ENCODE peak calls at places on chromosomes 12 and 14, in five cellular contexts. R is prostate gland, E is breast epithelium, D is A549, L is transverse colon. J is an unnamed sample.

GRCh38 chr12:111438501-111438900 is 32.8 kb downstream of the SH2B3 start:
- DNase-seq in D (no peak), R (no peak), L (peak; percentile 63), E (no peak), J (no peak)

GRCh38 chr14:90649096-90649495 is 167.1 kb downstream of the TTC7B start:
- DNase-seq in E (no peak), L (no peak), R (no peak), D (no peak), J (no peak)

GRCh38 chr12:459430-460258 is at the start of gene B4GALNT3:
- DNase-seq in R (peak; percentile 54), E (peak; percentile 37), L (peak; percentile 70), D (peak; percentile 32), J (peak; percentile 47)

GRCh38 chr12:46360908-46361666 is 11.5 kb downstream of the SLC38A2 start:
- DNase-seq in E (no peak), D (no peak), L (no peak), R (no peak), J (no peak)

GRCh38 chr14:29419736-29420135 is 507.9 kb downstream of the PRKD1 start:
- DNase-seq in E (no peak), D (no peak), R (no peak), L (no peak), J (no peak)

GRCh38 chr12:124904306-124905098 is 9.9 kb downstream of the UBC start:
- DNase-seq in E (peak; percentile 82), R (peak; percentile 75), D (peak; percentile 94), L (peak; percentile 86), J (peak; percentile 87)

GRCh38 chr12:50218386-50218785 is 51.2 kb upstream of the CERS5 start:
- DNase-seq in E (no peak), L (no peak), D (peak; percentile 82), R (no peak), J (no peak)

GRCh38 chr12:127342861-127343260 is 924.1 kb upstream of the TMEM132C start:
- DNase-seq in E (no peak), L (no peak), D (no peak), R (no peak), J (no peak)

GRCh38 chr14:105492051-105492965 is 1.3 kb downstream of the TEDC1 start:
- DNase-seq in R (no peak), D (peak; percentile 20), E (peak; percentile 40), L (no peak), J (peak; percentile 96)

GRCh38 chr12:46332260-46332659 is 40.3 kb downstream of the SLC38A2 start:
- DNase-seq in D (peak; percentile 25), R (no peak), E (no peak), L (no peak), J (no peak)

DNA sequence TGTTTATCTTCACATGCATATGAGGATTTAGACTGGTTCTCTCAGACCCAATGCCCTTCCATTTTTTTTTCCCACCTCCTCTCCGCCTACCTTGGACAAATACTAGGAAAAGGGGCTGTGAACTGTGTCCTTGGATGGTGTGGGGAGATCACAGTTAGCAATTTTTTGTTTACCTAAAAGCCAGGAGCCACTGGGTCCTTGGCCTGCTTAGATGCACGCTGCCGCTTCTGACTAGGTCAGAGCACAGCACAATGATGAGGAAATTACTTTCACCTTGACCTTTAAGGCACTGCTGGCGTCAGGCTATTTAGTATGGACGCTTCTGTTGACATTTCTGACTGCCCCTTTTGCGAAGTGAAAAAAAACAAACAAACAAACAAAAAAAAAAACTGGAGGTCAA is 1.9 kb downstream of the CCDC38 start:
- DNase-seq in L (no peak), D (no peak), R (no peak), E (no peak), J (peak; percentile 87)
- H3K27ac ChIP-seq in L (no peak overlapping the region), D (no peak overlapping the region), R (no peak overlapping the region), E (no peak overlapping the region), J (peak overlapping the region; percentile 100)

GRCh38 chr14:69956970-69957369 is 77.8 kb downstream of the SMOC1 start:
- DNase-seq in D (no peak), L (no peak), E (no peak), R (no peak), J (no peak)

GRCh38 chr14:69955855-69956567 is 76.8 kb downstream of the SMOC1 start:
- DNase-seq in E (no peak), L (no peak), D (no peak), R (no peak), J (no peak)

GRCh38 chr14:69951263-69951662 is 72.0 kb downstream of the SMOC1 start:
- DNase-seq in E (no peak), D (no peak), L (no peak), R (no peak), J (no peak)

GRCh38 chr14:69951935-69952334 is 72.7 kb downstream of the SMOC1 start:
- DNase-seq in E (no peak), R (no peak), L (no peak), D (no peak), J (no peak)

DNA sequence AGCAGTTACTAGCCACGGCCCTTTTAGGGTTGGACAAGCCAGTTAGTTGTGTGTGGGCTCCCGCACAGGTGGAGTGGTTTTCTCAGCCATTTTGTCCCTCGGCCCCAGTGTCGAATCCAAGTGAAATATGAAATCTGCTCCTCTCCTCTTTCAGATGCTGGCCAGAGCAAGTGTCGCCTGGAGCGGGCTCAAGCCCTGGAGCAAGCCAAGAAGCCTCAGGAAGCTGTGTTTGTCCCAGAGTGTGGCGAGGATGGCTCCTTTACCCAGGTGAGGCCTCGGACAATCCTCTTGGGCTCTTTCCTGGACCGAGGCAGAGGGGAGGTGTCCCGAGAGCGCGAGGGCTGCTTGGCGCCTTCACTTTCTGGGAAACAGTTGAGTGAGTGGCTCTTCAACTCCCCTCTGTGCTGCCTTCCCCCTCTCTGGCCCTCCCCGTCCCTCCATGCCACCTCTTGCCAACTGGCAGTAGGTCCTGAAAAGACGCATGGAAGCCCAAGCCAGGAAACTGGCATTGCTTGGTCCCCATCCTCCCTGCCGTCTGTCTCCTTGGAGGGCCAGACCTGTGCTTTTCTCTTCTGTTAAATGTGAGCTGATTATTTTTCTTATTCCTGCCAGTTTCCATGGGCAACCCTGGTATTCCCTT is 74.2 kb downstream of the SMOC1 start:
- DNase-seq in L (no peak), R (no peak), D (no peak), E (no peak), J (no peak)
- TF ChIP-seq POLR2A in L (no peak), R (no peak), D (no peak), E (no peak), J (no peak)

DNA sequence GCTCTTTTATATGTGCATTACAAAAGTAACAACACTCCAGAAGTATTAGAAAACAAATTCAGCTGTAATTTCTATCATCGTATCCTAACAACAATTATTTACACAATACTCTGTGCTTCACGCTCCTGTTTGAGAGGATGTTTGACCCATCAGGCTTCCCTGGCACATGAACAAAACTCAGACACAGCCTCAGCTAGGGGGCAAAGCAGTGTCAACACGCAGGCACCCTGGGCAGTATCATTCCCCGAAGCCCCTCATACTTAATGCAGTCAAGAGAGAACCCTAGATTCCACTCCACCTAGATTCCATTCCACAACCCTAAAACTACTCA is 15.4 kb downstream of the MANSC1 start:
- DNase-seq in L (no peak), R (no peak), D (no peak), E (no peak), J (no peak)
- H3K27ac ChIP-seq in L (no peak overlapping the region), R (no peak overlapping the region), D (no peak overlapping the region), E (no peak overlapping the region), J (no peak overlapping the region)

GRCh38 chr12:28937196-28937595 is 211.9 kb upstream of the FAR2 start:
- DNase-seq in E (no peak), R (no peak), D (no peak), L (no peak), J (no peak)

GRCh38 chr12:28936711-28937110 is 212.4 kb upstream of the FAR2 start:
- DNase-seq in D (no peak), E (no peak), R (no peak), L (no peak), J (no peak)

GRCh38 chr12:28933176-28933575 is 215.9 kb upstream of the FAR2 start:
- DNase-seq in L (no peak), D (no peak), R (no peak), E (no peak), J (no peak)

GRCh38 chr12:28936221-28936620 is 212.9 kb upstream of the FAR2 start:
- DNase-seq in R (no peak), D (no peak), L (no peak), E (no peak), J (no peak)

DNA sequence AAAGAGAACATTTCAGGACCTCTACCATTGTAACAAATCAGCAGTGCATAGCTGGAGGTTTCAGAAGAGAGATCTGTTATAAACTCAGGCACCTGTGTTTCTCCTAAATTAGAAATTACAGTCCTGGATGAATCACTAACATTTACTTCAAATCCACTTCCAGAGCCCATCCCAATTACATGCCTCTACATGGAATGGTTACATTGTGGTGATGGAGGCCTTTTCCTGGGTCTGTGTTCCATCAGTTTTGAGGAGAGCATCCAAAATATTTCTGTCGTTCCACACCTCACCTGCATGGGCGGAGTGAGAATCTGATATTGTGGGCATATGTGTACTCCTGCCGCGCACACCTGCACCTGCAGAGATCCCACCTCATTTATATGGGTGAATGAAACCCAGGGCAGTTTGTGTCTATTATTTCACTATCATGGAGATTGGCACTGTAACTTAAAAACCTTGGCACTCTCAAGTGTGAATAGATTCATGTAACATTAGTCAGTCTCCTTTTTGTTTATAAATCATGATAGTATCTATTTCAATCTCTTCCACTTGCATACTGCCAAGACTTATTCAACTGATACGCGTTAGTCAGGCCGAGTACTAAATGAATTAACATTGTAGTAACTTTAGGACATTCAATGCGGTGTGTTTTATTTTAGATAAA is 215.1 kb upstream of the FAR2 start:
- DNase-seq in D (no peak), E (no peak), R (no peak), L (no peak), J (no peak)
- TF ChIP-seq POLR2A in D (no peak), E (no peak), R (no peak), L (no peak), J (no peak)

DNA sequence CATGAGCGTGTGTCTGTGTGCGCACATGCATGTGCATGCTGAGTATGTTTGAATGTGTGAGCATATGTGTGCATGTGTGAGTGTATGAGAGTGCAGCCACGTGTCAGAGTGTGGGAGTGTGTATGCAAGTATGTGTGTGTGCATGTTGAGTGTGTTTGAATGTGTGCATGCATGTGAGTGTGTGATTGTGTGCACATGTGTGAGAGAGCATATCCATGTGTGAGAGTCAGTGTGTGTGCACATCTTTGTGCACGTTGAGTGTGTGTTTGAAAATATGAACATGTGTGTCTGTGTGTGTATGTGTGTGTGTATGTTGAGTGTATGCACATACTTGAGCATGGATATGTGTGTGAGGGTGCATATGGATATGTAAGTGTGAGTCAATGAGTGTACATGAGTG is 730.8 kb downstream of the VRK1 start:
- DNase-seq in E (no peak), R (no peak), D (no peak), L (no peak), J (no peak)
- H3K27ac ChIP-seq in E (no peak overlapping the region), R (no peak overlapping the region), D (no peak overlapping the region), L (no peak overlapping the region), J (no peak overlapping the region)

GRCh38 chr12:19988918-19989317 is 379.4 kb upstream of the PDE3A start:
- DNase-seq in L (no peak), D (no peak), R (no peak), E (no peak), J (no peak)

GRCh38 chr12:19992311-19992710 is 376.0 kb upstream of the PDE3A start:
- DNase-seq in D (peak; percentile 61), R (no peak), E (no peak), L (peak; percentile 33), J (no peak)

GRCh38 chr12:19988457-19988856 is 379.9 kb upstream of the PDE3A start:
- DNase-seq in D (peak; percentile 33), E (no peak), R (peak; percentile 17), L (no peak), J (peak; percentile 25)
- TF ChIP-seq POLR2A in D (no peak), E (no peak), R (no peak), L (no peak), J (no peak)

GRCh38 chr12:75551477-75551876 is 40.1 kb upstream of the KRR1 start:
- DNase-seq in E (no peak), D (no peak), R (no peak), L (no peak), J (no peak)
- H3K27ac ChIP-seq in E (no peak overlapping the region), D (no peak overlapping the region), R (no peak overlapping the region), L (no peak overlapping the region), J (no peak overlapping the region)